ENCODE peak calls at places on chromosomes 11 and 22, in eight cellular contexts. C is testis; I is transverse colon; R is cardiac muscle cell; Q is tibial nerve; N is Peyer's patch; G is CD8-positive, alpha-beta T cell; L is pancreas. U is an unnamed sample.

GRCh38 chr11:74936087-74936486 is 12.8 kb downstream of the XRRA1 start:
- DNase-seq in C (no peak), I (no peak), R (no peak), Q (no peak), N (no peak), G (no peak), L (no peak), U (no peak)

GRCh38 chr11:29282088-29282487 is 734.7 kb downstream of the KCNA4 start:
- DNase-seq in C (no peak), I (no peak), R (no peak), Q (no peak), N (no peak), G (no peak), L (no peak), U (peak; percentile 61)

GRCh38 chr22:44335903-44336803 is 23.4 kb upstream of the SHISAL1 start:
- DNase-seq in C (no peak), I (no peak), R (no peak), Q (no peak), N (no peak), G (no peak), L (no peak), U (no peak)

GRCh38 chr11:60989108-60989650 is 17.7 kb downstream of the CD6 start:
- DNase-seq in C (no peak), I (no peak), R (no peak), Q (no peak), N (peak; percentile 34), G (no peak), L (no peak), U (no peak)

GRCh38 chr11:77547863-77548551 is 41.7 kb upstream of the AQP11 start:
- DNase-seq in C (peak; percentile 51), I (peak; percentile 30), R (peak; percentile 81), Q (no peak), N (no peak), G (peak; percentile 4), L (no peak), U (no peak)

GRCh38 chr11:132576706-132577105 is 955.6 kb downstream of the OPCML start:
- DNase-seq in C (no peak), I (no peak), R (no peak), Q (no peak), N (no peak), G (no peak), L (no peak), U (no peak)

GRCh38 chr11:62540804-62541671 is 5.6 kb downstream of the AHNAK start:
- DNase-seq in C (no peak), I (peak; percentile 57), R (no peak), Q (no peak), N (no peak), G (no peak), L (no peak), U (no peak)

GRCh38 chr11:1988667-1989317 is 8.8 kb downstream of the H19 start:
- DNase-seq in C (peak; percentile 12), I (no peak), R (peak; percentile 30), Q (no peak), N (no peak), G (no peak), L (peak; percentile 47), U (peak; percentile 2)

GRCh38 chr22:32852346-32853251 is 51.1 kb downstream of the TIMP3 start:
- DNase-seq in C (peak; percentile 89), I (no peak), R (peak; percentile 40), Q (peak; percentile 36), N (no peak), G (no peak), L (no peak), U (no peak)

GRCh38 chr22:18966748-18967147 is 30.7 kb upstream of the PRODH start:
- DNase-seq in C (no peak), I (no peak), R (no peak), Q (no peak), N (peak; percentile 19), G (no peak), L (peak; percentile 56), U (no peak)

GRCh38 chr11:8756201-8756600 is 73.6 kb downstream of the RPL27A start:
- DNase-seq in C (no peak), I (no peak), R (no peak), Q (no peak), N (no peak), G (no peak), L (no peak), U (no peak)

GRCh38 chr11:134120143-134120850 is 51.4 kb downstream of the JAM3 start:
- DNase-seq in C (peak; percentile 75), I (peak; percentile 39), R (peak; percentile 48), Q (no peak), N (no peak), G (no peak), L (no peak), U (no peak)

GRCh38 chr22:27311666-27312566 is 489.6 kb downstream of the MN1 start:
- DNase-seq in C (no peak), I (peak; percentile 23), R (no peak), Q (no peak), N (no peak), G (no peak), L (no peak), U (no peak)

GRCh38 chr22:27315833-27316232 is 485.7 kb downstream of the MN1 start:
- DNase-seq in C (no peak), I (no peak), R (no peak), Q (no peak), N (no peak), G (no peak), L (no peak), U (no peak)

GRCh38 chr22:27310966-27311665 is 490.4 kb downstream of the MN1 start:
- DNase-seq in C (peak; percentile 21), I (no peak), R (peak; percentile 27), Q (no peak), N (no peak), G (no peak), L (no peak), U (no peak)

GRCh38 chr22:27314276-27314807 is 487.2 kb downstream of the MN1 start:
- DNase-seq in C (no peak), I (peak; percentile 42), R (no peak), Q (no peak), N (no peak), G (no peak), L (no peak), U (no peak)

GRCh38 chr22:27312567-27313507 is 488.7 kb downstream of the MN1 start:
- DNase-seq in C (no peak), I (no peak), R (no peak), Q (no peak), N (no peak), G (no peak), L (no peak), U (no peak)
- H3K4me3 ChIP-seq in C (no peak overlapping the region), I (no peak overlapping the region), R (no peak overlapping the region), Q (no peak overlapping the region), N (no peak overlapping the region), G (no peak overlapping the region), L (no peak overlapping the region), U (no peak overlapping the region)

GRCh38 chr11:76424891-76425290 is 19.9 kb upstream of the EMSY start:
- DNase-seq in C (no peak), I (no peak), R (no peak), Q (no peak), N (no peak), G (no peak), L (no peak), U (no peak)

GRCh38 chr11:76415073-76415472 is 29.7 kb upstream of the EMSY start:
- DNase-seq in C (no peak), I (no peak), R (no peak), Q (no peak), N (no peak), G (no peak), L (peak; percentile 58), U (no peak)

GRCh38 chr11:76424379-76424778 is 20.4 kb upstream of the EMSY start:
- DNase-seq in C (no peak), I (no peak), R (no peak), Q (no peak), N (no peak), G (no peak), L (no peak), U (no peak)

DNA sequence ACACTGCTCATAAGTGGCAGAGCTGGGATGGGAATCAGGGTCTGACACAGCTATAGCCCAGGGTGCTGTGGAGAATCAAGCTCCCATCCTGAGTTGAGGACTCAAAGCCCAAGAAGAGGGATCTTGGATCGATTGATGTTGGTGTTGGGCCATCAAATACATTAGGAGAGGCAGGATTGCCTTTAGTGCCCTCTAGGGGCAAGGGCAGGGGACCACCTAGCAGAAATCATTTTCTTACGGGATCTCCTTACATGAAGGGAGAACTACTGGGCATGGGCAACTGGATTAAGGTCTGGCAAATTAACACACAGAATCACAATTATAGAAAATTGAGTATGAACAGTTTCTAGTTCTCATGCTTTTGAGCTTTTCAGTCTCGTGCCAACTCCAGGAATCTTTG is 24.9 kb upstream of the EMSY start:
- DNase-seq in C (no peak), I (no peak), R (no peak), Q (no peak), N (no peak), G (no peak), L (no peak), U (no peak)
- TF ChIP-seq CTCF in C (no peak), I (peak; percentile 8), R (peak; percentile 35), Q (no peak), N (peak; percentile 34), G (no peak), L (peak; percentile 25), U (no peak)

GRCh38 chr11:123517559-123518364 is 87.7 kb downstream of the GRAMD1B start:
- DNase-seq in C (no peak), I (no peak), R (no peak), Q (no peak), N (no peak), G (no peak), L (no peak), U (no peak)

GRCh38 chr11:123519797-123520193 is 89.7 kb downstream of the GRAMD1B start:
- DNase-seq in C (no peak), I (no peak), R (peak; percentile 19), Q (no peak), N (no peak), G (no peak), L (no peak), U (no peak)

GRCh38 chr11:123521001-123521400 is 90.9 kb downstream of the GRAMD1B start:
- DNase-seq in C (no peak), I (no peak), R (no peak), Q (no peak), N (no peak), G (no peak), L (no peak), U (no peak)

GRCh38 chr11:123518496-123519054 is 88.5 kb downstream of the GRAMD1B start:
- DNase-seq in C (no peak), I (no peak), R (no peak), Q (no peak), N (no peak), G (no peak), L (no peak), U (no peak)

GRCh38 chr11:123519055-123519796 is 89.2 kb downstream of the GRAMD1B start:
- DNase-seq in C (no peak), I (no peak), R (no peak), Q (no peak), N (no peak), G (no peak), L (no peak), U (no peak)
- H3K27ac ChIP-seq in C (no peak overlapping the region), I (no peak overlapping the region), R (peak overlapping the region; percentile 77), Q (no peak overlapping the region), N (no peak overlapping the region), G (no peak overlapping the region), L (no peak overlapping the region), U (no peak overlapping the region)

DNA sequence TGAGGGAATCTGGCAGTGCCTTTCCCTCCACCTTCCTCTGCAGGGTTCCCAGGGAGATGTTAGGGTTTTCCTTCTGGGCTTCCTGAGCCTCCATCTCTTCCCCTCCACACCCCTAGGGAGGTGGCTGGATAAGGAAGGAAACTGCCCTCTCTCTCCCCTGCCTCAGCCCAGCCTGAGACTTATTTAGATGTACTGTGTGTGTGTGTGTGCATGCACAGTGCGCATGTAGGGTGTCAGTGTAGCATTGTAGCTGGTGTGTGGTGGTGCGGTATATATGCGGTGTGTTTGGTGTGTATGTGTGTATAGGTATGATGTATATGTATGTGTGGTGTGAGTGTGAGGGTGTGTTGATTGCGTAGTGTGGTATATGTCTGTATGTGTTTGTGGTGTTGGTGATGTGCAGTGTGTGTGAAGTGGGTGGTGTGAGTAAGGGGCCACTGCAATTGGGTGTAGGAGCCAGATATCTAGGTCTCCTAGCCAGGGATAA is 1.5 kb downstream of the FXYD6 start:
- DNase-seq in C (no peak), I (no peak), R (no peak), Q (no peak), N (no peak), G (no peak), L (no peak), U (no peak)
- H3K4me3 ChIP-seq in C (peak overlapping the region; percentile 85), I (no peak overlapping the region), R (peak overlapping the region; percentile 81), Q (no peak overlapping the region), N (peak overlapping the region; percentile 26), G (peak overlapping the region; percentile 62), L (no peak overlapping the region), U (no peak overlapping the region)

U was measured in RWPE2.